ENCODE peak calls at places on chromosomes 13 and 19, in four cellular contexts. One of them, this sample, is unnamed.

GRCh38 chr13:110209950-110210603 is 96.9 kb downstream of the COL4A1 start:
- DNase-seq in NCI-H1417: no peak
- DNase-seq in IMR-90: no peak
- DNase-seq in stimulated activated naive CD8-positive, alpha-beta T cell treated with anti-CD3 and anti-CD28 coated beads, Interleukin-15, Interleukin-2, amounts not matched to agents 100 U/mL and 50 U/mL, for 24 hours: no peak
- DNase-seq in this sample: no peak

GRCh38 chr19:17931532-17932191 is 1.2 kb upstream of the CCDC124 start:
- DNase-seq in NCI-H1417: peak; percentile 18
- DNase-seq in IMR-90: no peak
- DNase-seq in stimulated activated naive CD8-positive, alpha-beta T cell treated with anti-CD3 and anti-CD28 coated beads, Interleukin-15, Interleukin-2, amounts not matched to agents 100 U/mL and 50 U/mL, for 24 hours: peak; percentile 48
- DNase-seq in this sample: no peak

GRCh38 chr13:96651598-96651997 is 342.7 kb downstream of the OXGR1 start:
- DNase-seq in NCI-H1417: no peak
- DNase-seq in IMR-90: no peak
- DNase-seq in stimulated activated naive CD8-positive, alpha-beta T cell treated with anti-CD3 and anti-CD28 coated beads, Interleukin-15, Interleukin-2, amounts not matched to agents 100 U/mL and 50 U/mL, for 24 hours: no peak
- DNase-seq in this sample: no peak

GRCh38 chr19:49858591-49858985 is 7.6 kb downstream of the PTOV1 start:
- DNase-seq in NCI-H1417: no peak
- DNase-seq in IMR-90: no peak
- DNase-seq in stimulated activated naive CD8-positive, alpha-beta T cell treated with anti-CD3 and anti-CD28 coated beads, Interleukin-15, Interleukin-2, amounts not matched to agents 100 U/mL and 50 U/mL, for 24 hours: no peak
- DNase-seq in this sample: no peak

GRCh38 chr19:17944301-17944700 is 11.5 kb downstream of the CCDC124 start:
- DNase-seq in NCI-H1417: no peak
- DNase-seq in IMR-90: peak; percentile 88
- DNase-seq in stimulated activated naive CD8-positive, alpha-beta T cell treated with anti-CD3 and anti-CD28 coated beads, Interleukin-15, Interleukin-2, amounts not matched to agents 100 U/mL and 50 U/mL, for 24 hours: no peak
- DNase-seq in this sample: no peak

GRCh38 chr19:19500975-19501644 is 14.2 kb downstream of the TSSK6 start:
- DNase-seq in NCI-H1417: no peak
- DNase-seq in IMR-90: no peak
- DNase-seq in stimulated activated naive CD8-positive, alpha-beta T cell treated with anti-CD3 and anti-CD28 coated beads, Interleukin-15, Interleukin-2, amounts not matched to agents 100 U/mL and 50 U/mL, for 24 hours: no peak
- DNase-seq in this sample: no peak

GRCh38 chr13:108926848-108927247 is 297.4 kb downstream of the MYO16 start:
- DNase-seq in NCI-H1417: no peak
- DNase-seq in IMR-90: no peak
- DNase-seq in stimulated activated naive CD8-positive, alpha-beta T cell treated with anti-CD3 and anti-CD28 coated beads, Interleukin-15, Interleukin-2, amounts not matched to agents 100 U/mL and 50 U/mL, for 24 hours: no peak
- DNase-seq in this sample: no peak

GRCh38 chr19:50649433-50650391 is at the start of gene C19orf81:
- DNase-seq in NCI-H1417: no peak
- DNase-seq in IMR-90: peak; percentile 6
- DNase-seq in stimulated activated naive CD8-positive, alpha-beta T cell treated with anti-CD3 and anti-CD28 coated beads, Interleukin-15, Interleukin-2, amounts not matched to agents 100 U/mL and 50 U/mL, for 24 hours: no peak
- DNase-seq in this sample: no peak

GRCh38 chr19:40804783-40805242 is 5.8 kb downstream of the EGLN2 start:
- DNase-seq in NCI-H1417: no peak
- DNase-seq in IMR-90: no peak
- DNase-seq in stimulated activated naive CD8-positive, alpha-beta T cell treated with anti-CD3 and anti-CD28 coated beads, Interleukin-15, Interleukin-2, amounts not matched to agents 100 U/mL and 50 U/mL, for 24 hours: no peak
- DNase-seq in this sample: no peak

GRCh38 chr19:33294058-33294798 is 8.1 kb downstream of the CEBPA start:
- DNase-seq in NCI-H1417: no peak
- DNase-seq in IMR-90: no peak
- DNase-seq in stimulated activated naive CD8-positive, alpha-beta T cell treated with anti-CD3 and anti-CD28 coated beads, Interleukin-15, Interleukin-2, amounts not matched to agents 100 U/mL and 50 U/mL, for 24 hours: no peak
- DNase-seq in this sample: no peak

GRCh38 chr13:48896312-48896711 is 79.4 kb upstream of the FNDC3A start:
- DNase-seq in NCI-H1417: no peak
- DNase-seq in IMR-90: peak; percentile 87
- DNase-seq in stimulated activated naive CD8-positive, alpha-beta T cell treated with anti-CD3 and anti-CD28 coated beads, Interleukin-15, Interleukin-2, amounts not matched to agents 100 U/mL and 50 U/mL, for 24 hours: no peak
- DNase-seq in this sample: no peak

GRCh38 chr13:33487575-33488243 is 202.2 kb upstream of the STARD13 start:
- DNase-seq in NCI-H1417: no peak
- DNase-seq in IMR-90: peak; percentile 65
- DNase-seq in stimulated activated naive CD8-positive, alpha-beta T cell treated with anti-CD3 and anti-CD28 coated beads, Interleukin-15, Interleukin-2, amounts not matched to agents 100 U/mL and 50 U/mL, for 24 hours: no peak
- DNase-seq in this sample: no peak

GRCh38 chr19:49832556-49832955 is 14.5 kb downstream of the MED25 start:
- DNase-seq in NCI-H1417: no peak
- DNase-seq in IMR-90: no peak
- DNase-seq in stimulated activated naive CD8-positive, alpha-beta T cell treated with anti-CD3 and anti-CD28 coated beads, Interleukin-15, Interleukin-2, amounts not matched to agents 100 U/mL and 50 U/mL, for 24 hours: no peak
- DNase-seq in this sample: no peak

GRCh38 chr19:17025361-17025760 is 1.2 kb downstream of the CPAMD8 start:
- DNase-seq in NCI-H1417: no peak
- DNase-seq in IMR-90: no peak
- DNase-seq in stimulated activated naive CD8-positive, alpha-beta T cell treated with anti-CD3 and anti-CD28 coated beads, Interleukin-15, Interleukin-2, amounts not matched to agents 100 U/mL and 50 U/mL, for 24 hours: no peak
- DNase-seq in this sample: no peak

GRCh38 chr13:29721766-29722165 is 126.3 kb upstream of the SLC7A1 start:
- DNase-seq in NCI-H1417: no peak
- DNase-seq in IMR-90: no peak
- DNase-seq in stimulated activated naive CD8-positive, alpha-beta T cell treated with anti-CD3 and anti-CD28 coated beads, Interleukin-15, Interleukin-2, amounts not matched to agents 100 U/mL and 50 U/mL, for 24 hours: no peak
- DNase-seq in this sample: no peak

GRCh38 chr19:6032827-6033226 is 54.9 kb upstream of the RANBP3 start:
- DNase-seq in NCI-H1417: no peak
- DNase-seq in IMR-90: no peak
- DNase-seq in stimulated activated naive CD8-positive, alpha-beta T cell treated with anti-CD3 and anti-CD28 coated beads, Interleukin-15, Interleukin-2, amounts not matched to agents 100 U/mL and 50 U/mL, for 24 hours: no peak
- DNase-seq in this sample: no peak

GRCh38 chr13:55528434-55528833 is 1612.3 kb upstream of the PRR20A start:
- DNase-seq in NCI-H1417: no peak
- DNase-seq in IMR-90: no peak
- DNase-seq in stimulated activated naive CD8-positive, alpha-beta T cell treated with anti-CD3 and anti-CD28 coated beads, Interleukin-15, Interleukin-2, amounts not matched to agents 100 U/mL and 50 U/mL, for 24 hours: no peak
- DNase-seq in this sample: no peak

GRCh38 chr13:28611654-28612131 is 47.2 kb upstream of the POMP start:
- DNase-seq in NCI-H1417: no peak
- DNase-seq in IMR-90: peak; percentile 44
- DNase-seq in stimulated activated naive CD8-positive, alpha-beta T cell treated with anti-CD3 and anti-CD28 coated beads, Interleukin-15, Interleukin-2, amounts not matched to agents 100 U/mL and 50 U/mL, for 24 hours: no peak
- DNase-seq in this sample: no peak

GRCh38 chr19:57434386-57435061 is 601 bp upstream of the ZNF749 start:
- DNase-seq in NCI-H1417: no peak
- DNase-seq in IMR-90: no peak
- DNase-seq in stimulated activated naive CD8-positive, alpha-beta T cell treated with anti-CD3 and anti-CD28 coated beads, Interleukin-15, Interleukin-2, amounts not matched to agents 100 U/mL and 50 U/mL, for 24 hours: no peak
- DNase-seq in this sample: no peak

GRCh38 chr13:91358384-91358776 is 10.9 kb downstream of the MIR17HG start:
- DNase-seq in NCI-H1417: no peak
- DNase-seq in IMR-90: no peak
- DNase-seq in stimulated activated naive CD8-positive, alpha-beta T cell treated with anti-CD3 and anti-CD28 coated beads, Interleukin-15, Interleukin-2, amounts not matched to agents 100 U/mL and 50 U/mL, for 24 hours: no peak
- DNase-seq in this sample: no peak

GRCh38 chr13:98309569-98310335 is 132.7 kb upstream of the RNF113B start:
- DNase-seq in NCI-H1417: no peak
- DNase-seq in IMR-90: no peak
- DNase-seq in stimulated activated naive CD8-positive, alpha-beta T cell treated with anti-CD3 and anti-CD28 coated beads, Interleukin-15, Interleukin-2, amounts not matched to agents 100 U/mL and 50 U/mL, for 24 hours: no peak
- DNase-seq in this sample: no peak

GRCh38 chr19:55641376-55642152 is 762 bp downstream of the ZNF580 start:
- DNase-seq in NCI-H1417: no peak
- DNase-seq in IMR-90: peak; percentile 18
- DNase-seq in stimulated activated naive CD8-positive, alpha-beta T cell treated with anti-CD3 and anti-CD28 coated beads, Interleukin-15, Interleukin-2, amounts not matched to agents 100 U/mL and 50 U/mL, for 24 hours: no peak
- DNase-seq in this sample: no peak

GRCh38 chr13:83183439-83184149 is 698.7 kb downstream of the SLITRK1 start:
- DNase-seq in NCI-H1417: no peak
- DNase-seq in IMR-90: no peak
- DNase-seq in stimulated activated naive CD8-positive, alpha-beta T cell treated with anti-CD3 and anti-CD28 coated beads, Interleukin-15, Interleukin-2, amounts not matched to agents 100 U/mL and 50 U/mL, for 24 hours: no peak
- DNase-seq in this sample: no peak

GRCh38 chr13:44174769-44175425 is 198.7 kb upstream of the SERP2 start:
- DNase-seq in NCI-H1417: no peak
- DNase-seq in IMR-90: peak; percentile 76
- DNase-seq in stimulated activated naive CD8-positive, alpha-beta T cell treated with anti-CD3 and anti-CD28 coated beads, Interleukin-15, Interleukin-2, amounts not matched to agents 100 U/mL and 50 U/mL, for 24 hours: no peak
- DNase-seq in this sample: no peak

GRCh38 chr19:57648336-57649003 is 15.5 kb downstream of the ZNF211 start:
- DNase-seq in NCI-H1417: peak; percentile 8
- DNase-seq in IMR-90: no peak
- DNase-seq in stimulated activated naive CD8-positive, alpha-beta T cell treated with anti-CD3 and anti-CD28 coated beads, Interleukin-15, Interleukin-2, amounts not matched to agents 100 U/mL and 50 U/mL, for 24 hours: no peak
- DNase-seq in this sample: no peak

GRCh38 chr19:16249826-16250434 is 52.2 kb downstream of the AP1M1 start:
- DNase-seq in NCI-H1417: no peak
- DNase-seq in IMR-90: peak; percentile 41
- DNase-seq in stimulated activated naive CD8-positive, alpha-beta T cell treated with anti-CD3 and anti-CD28 coated beads, Interleukin-15, Interleukin-2, amounts not matched to agents 100 U/mL and 50 U/mL, for 24 hours: no peak
- DNase-seq in this sample: no peak

GRCh38 chr19:20182232-20182785 is 15.3 kb downstream of the ZNF486 start:
- DNase-seq in NCI-H1417: peak; percentile 59
- DNase-seq in IMR-90: no peak
- DNase-seq in stimulated activated naive CD8-positive, alpha-beta T cell treated with anti-CD3 and anti-CD28 coated beads, Interleukin-15, Interleukin-2, amounts not matched to agents 100 U/mL and 50 U/mL, for 24 hours: no peak
- DNase-seq in this sample: no peak

GRCh38 chr13:29434217-29434940 is 161.1 kb downstream of the SLC7A1 start:
- DNase-seq in NCI-H1417: no peak
- DNase-seq in IMR-90: no peak
- DNase-seq in stimulated activated naive CD8-positive, alpha-beta T cell treated with anti-CD3 and anti-CD28 coated beads, Interleukin-15, Interleukin-2, amounts not matched to agents 100 U/mL and 50 U/mL, for 24 hours: no peak
- DNase-seq in this sample: no peak

GRCh38 chr19:51511353-51511752 is 9.8 kb upstream of the SIGLEC12 start:
- DNase-seq in NCI-H1417: no peak
- DNase-seq in IMR-90: no peak
- DNase-seq in stimulated activated naive CD8-positive, alpha-beta T cell treated with anti-CD3 and anti-CD28 coated beads, Interleukin-15, Interleukin-2, amounts not matched to agents 100 U/mL and 50 U/mL, for 24 hours: peak; percentile 32
- DNase-seq in this sample: no peak